ENCODE peak calls at places on chromosomes 11 and 22, in six cellular contexts. One of them, this sample, is unnamed.

GRCh38 chr11:62392944-62393628 is 25.7 kb upstream of the SCGB1A1 start:
- DNase-seq in A549: peak
- DNase-seq in GM23338: no peak
- DNase-seq in ovary: peak
- DNase-seq in AG09309: no peak
- DNase-seq in tibial artery: no peak
- DNase-seq in this sample: no peak

GRCh38 chr22:46027219-46028068 is 50.5 kb upstream of the WNT7B start:
- DNase-seq in AG09309: no peak
- DNase-seq in A549: no peak
- DNase-seq in GM23338: peak
- DNase-seq in tibial artery: peak
- DNase-seq in ovary: peak
- DNase-seq in this sample: no peak

GRCh38 chr11:15911377-15912044 is 444.8 kb downstream of the SOX6 start:
- DNase-seq in GM23338: no peak
- DNase-seq in tibial artery: peak
- DNase-seq in AG09309: no peak
- DNase-seq in ovary: peak
- DNase-seq in A549: no peak
- DNase-seq in this sample: peak

GRCh38 chr11:118224512-118225180 is at the start of gene JAML:
- DNase-seq in AG09309: no peak
- DNase-seq in ovary: no peak
- DNase-seq in tibial artery: no peak
- DNase-seq in A549: no peak
- DNase-seq in GM23338: no peak
- DNase-seq in this sample: no peak

GRCh38 chr11:11657101-11657935 is 35.5 kb upstream of the GALNT18 start:
- DNase-seq in GM23338: no peak
- DNase-seq in ovary: no peak
- DNase-seq in tibial artery: no peak
- DNase-seq in AG09309: no peak
- DNase-seq in A549: no peak
- DNase-seq in this sample: no peak

GRCh38 chr11:125036933-125037332 is 26.2 kb upstream of the SLC37A2 start:
- DNase-seq in tibial artery: no peak
- DNase-seq in A549: no peak
- DNase-seq in ovary: no peak
- DNase-seq in AG09309: peak
- DNase-seq in GM23338: no peak
- DNase-seq in this sample: no peak

GRCh38 chr11:118206612-118207031 is 18.2 kb downstream of the JAML start:
- DNase-seq in A549: no peak
- DNase-seq in AG09309: no peak
- DNase-seq in ovary: no peak
- DNase-seq in GM23338: no peak
- DNase-seq in tibial artery: peak
- DNase-seq in this sample: no peak

GRCh38 chr11:70610561-70610960 is 212.2 kb downstream of the CTTN start:
- DNase-seq in A549: no peak
- DNase-seq in tibial artery: no peak
- DNase-seq in AG09309: no peak
- DNase-seq in ovary: peak
- DNase-seq in GM23338: no peak
- DNase-seq in this sample: no peak

GRCh38 chr22:36371920-36372319 is 15.8 kb downstream of the MYH9 start:
- DNase-seq in tibial artery: no peak
- DNase-seq in AG09309: no peak
- DNase-seq in ovary: no peak
- DNase-seq in GM23338: no peak
- DNase-seq in A549: no peak
- DNase-seq in this sample: no peak

GRCh38 chr11:126384053-126384335 is 28.5 kb downstream of the ST3GAL4 start:
- DNase-seq in AG09309: no peak
- DNase-seq in A549: no peak
- DNase-seq in GM23338: no peak
- DNase-seq in tibial artery: no peak
- DNase-seq in ovary: peak
- DNase-seq in this sample: no peak

GRCh38 chr22:44968736-44969135 is 41.1 kb downstream of the PHF21B start:
- DNase-seq in AG09309: no peak
- DNase-seq in tibial artery: no peak
- DNase-seq in ovary: no peak
- DNase-seq in GM23338: peak
- DNase-seq in A549: no peak
- DNase-seq in this sample: no peak

GRCh38 chr11:10746871-10747270 is 4.2 kb upstream of the CTR9 start:
- DNase-seq in A549: no peak
- DNase-seq in tibial artery: no peak
- DNase-seq in GM23338: no peak
- DNase-seq in AG09309: no peak
- DNase-seq in ovary: no peak
- DNase-seq in this sample: no peak

GRCh38 chr11:130872961-130873360 is 43.3 kb downstream of the SNX19 start:
- DNase-seq in AG09309: peak
- DNase-seq in tibial artery: no peak
- DNase-seq in A549: no peak
- DNase-seq in GM23338: no peak
- DNase-seq in ovary: no peak
- DNase-seq in this sample: no peak

GRCh38 chr11:33617672-33618362 is 82.8 kb downstream of the C11orf91 start:
- DNase-seq in tibial artery: no peak
- DNase-seq in GM23338: no peak
- DNase-seq in A549: no peak
- DNase-seq in ovary: no peak
- DNase-seq in AG09309: no peak
- DNase-seq in this sample: no peak

GRCh38 chr11:1546536-1547466 is 25.3 kb downstream of the DUSP8 start:
- DNase-seq in ovary: no peak
- DNase-seq in GM23338: peak
- DNase-seq in A549: peak
- DNase-seq in AG09309: no peak
- DNase-seq in tibial artery: no peak
- DNase-seq in this sample: no peak
- H3K4me3 ChIP-seq in ovary: peak
- H3K4me3 ChIP-seq in GM23338: peak
- H3K4me3 ChIP-seq in A549: peak
- H3K4me3 ChIP-seq in AG09309: no peak
- H3K4me3 ChIP-seq in tibial artery: peak
- H3K4me3 ChIP-seq in this sample: no peak

GRCh38 chr11:75554258-75555022 is 7.6 kb upstream of the SERPINH1 start:
- DNase-seq in AG09309: peak
- DNase-seq in tibial artery: peak
- DNase-seq in ovary: peak
- DNase-seq in GM23338: peak
- DNase-seq in A549: no peak
- DNase-seq in this sample: peak
- H3K4me3 ChIP-seq in AG09309: peak
- H3K4me3 ChIP-seq in tibial artery: peak
- H3K4me3 ChIP-seq in ovary: peak
- H3K4me3 ChIP-seq in GM23338: no peak
- H3K4me3 ChIP-seq in A549: no peak
- H3K4me3 ChIP-seq in this sample: no peak

GRCh38 chr11:99693941-99694492 is 673.3 kb downstream of the CNTN5 start:
- DNase-seq in tibial artery: no peak
- DNase-seq in A549: peak
- DNase-seq in GM23338: no peak
- DNase-seq in AG09309: no peak
- DNase-seq in ovary: no peak
- DNase-seq in this sample: no peak
- H3K4me3 ChIP-seq in tibial artery: no peak
- H3K4me3 ChIP-seq in A549: peak
- H3K4me3 ChIP-seq in GM23338: no peak
- H3K4me3 ChIP-seq in AG09309: no peak
- H3K4me3 ChIP-seq in ovary: no peak
- H3K4me3 ChIP-seq in this sample: no peak

GRCh38 chr11:47527186-47527585 is 25.7 kb downstream of the CELF1 start:
- DNase-seq in AG09309: no peak
- DNase-seq in ovary: no peak
- DNase-seq in tibial artery: no peak
- DNase-seq in GM23338: no peak
- DNase-seq in A549: no peak
- DNase-seq in this sample: no peak

GRCh38 chr11:47518212-47518959 is 34.5 kb downstream of the CELF1 start:
- DNase-seq in ovary: no peak
- DNase-seq in tibial artery: no peak
- DNase-seq in A549: no peak
- DNase-seq in AG09309: no peak
- DNase-seq in GM23338: no peak
- DNase-seq in this sample: no peak

GRCh38 chr11:47523491-47524199 is 29.3 kb downstream of the CELF1 start:
- DNase-seq in AG09309: peak
- DNase-seq in GM23338: no peak
- DNase-seq in ovary: no peak
- DNase-seq in A549: peak
- DNase-seq in tibial artery: peak
- DNase-seq in this sample: no peak

DNA sequence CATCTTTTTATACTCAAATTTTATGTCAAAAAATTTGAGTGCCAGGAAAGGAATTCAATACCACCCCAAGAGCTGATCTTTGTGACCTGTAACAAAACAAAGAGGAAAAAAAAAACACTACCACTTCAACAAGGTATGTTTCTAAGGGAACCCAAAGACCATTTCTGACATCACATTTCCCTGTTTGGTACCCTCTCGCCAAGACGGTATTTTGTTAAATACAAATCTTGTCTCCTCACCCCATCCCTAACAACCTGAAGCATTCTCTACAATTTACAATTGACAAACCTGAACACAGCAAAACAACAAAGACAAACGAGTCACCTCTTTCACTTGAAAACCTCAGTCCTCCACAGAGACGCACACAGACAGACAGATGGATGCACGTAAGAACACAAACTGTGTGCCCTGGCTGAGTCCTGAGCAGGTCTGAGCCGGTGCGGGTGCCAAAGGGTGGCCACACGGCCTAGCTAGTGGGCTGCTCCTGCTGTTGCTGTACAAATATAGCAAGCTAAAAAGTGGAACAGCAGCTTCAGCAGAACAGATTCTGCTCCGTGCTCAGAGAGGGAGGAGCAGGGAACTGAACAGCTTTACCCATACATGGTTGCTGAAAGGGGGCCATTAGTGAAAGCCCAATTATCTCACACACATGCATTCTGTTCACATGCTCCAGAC is 28.6 kb downstream of the CELF1 start:
- DNase-seq in AG09309: no peak
- DNase-seq in tibial artery: no peak
- DNase-seq in GM23338: no peak
- DNase-seq in A549: no peak
- DNase-seq in ovary: no peak
- DNase-seq in this sample: no peak
- H3K4me3 ChIP-seq in AG09309: no peak
- H3K4me3 ChIP-seq in tibial artery: peak
- H3K4me3 ChIP-seq in GM23338: peak
- H3K4me3 ChIP-seq in A549: no peak
- H3K4me3 ChIP-seq in ovary: no peak
- H3K4me3 ChIP-seq in this sample: no peak

GRCh38 chr22:47484960-47485571 is 722.6 kb downstream of the TBC1D22A start:
- DNase-seq in ovary: no peak
- DNase-seq in A549: no peak
- DNase-seq in GM23338: no peak
- DNase-seq in AG09309: no peak
- DNase-seq in tibial artery: no peak
- DNase-seq in this sample: no peak

GRCh38 chr22:47486569-47487312 is 724.3 kb downstream of the TBC1D22A start:
- DNase-seq in GM23338: peak
- DNase-seq in ovary: no peak
- DNase-seq in tibial artery: no peak
- DNase-seq in A549: no peak
- DNase-seq in AG09309: no peak
- DNase-seq in this sample: no peak
- H3K4me3 ChIP-seq in GM23338: no peak
- H3K4me3 ChIP-seq in ovary: no peak
- H3K4me3 ChIP-seq in tibial artery: no peak
- H3K4me3 ChIP-seq in A549: no peak
- H3K4me3 ChIP-seq in AG09309: no peak
- H3K4me3 ChIP-seq in this sample: no peak

GRCh38 chr11:47257518-47258316 is at the start of gene NR1H3:
- DNase-seq in tibial artery: peak
- DNase-seq in AG09309: no peak
- DNase-seq in GM23338: peak
- DNase-seq in ovary: peak
- DNase-seq in A549: peak
- DNase-seq in this sample: peak
- H3K4me3 ChIP-seq in tibial artery: peak
- H3K4me3 ChIP-seq in AG09309: peak
- H3K4me3 ChIP-seq in GM23338: peak
- H3K4me3 ChIP-seq in ovary: peak
- H3K4me3 ChIP-seq in A549: peak
- H3K4me3 ChIP-seq in this sample: peak

DNA sequence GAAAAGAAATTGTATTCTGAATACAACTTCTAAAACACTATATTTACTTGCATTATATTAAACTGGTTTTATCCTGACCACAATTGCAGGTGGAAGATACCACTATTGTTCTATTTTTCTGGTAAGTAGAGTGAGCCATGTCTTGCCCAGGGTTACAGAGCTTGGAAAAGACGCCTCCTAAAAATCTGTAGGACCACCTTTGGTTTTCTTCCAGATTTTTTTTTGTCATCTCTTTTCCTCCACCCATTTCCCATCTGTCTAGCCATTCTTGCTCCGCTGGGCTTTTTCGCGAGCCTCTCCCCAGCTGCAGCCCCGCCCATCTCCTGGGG is 294 bp upstream of the MTMR3 start:
- DNase-seq in AG09309: no peak
- DNase-seq in ovary: no peak
- DNase-seq in tibial artery: no peak
- DNase-seq in A549: no peak
- DNase-seq in GM23338: no peak
- DNase-seq in this sample: no peak
- H3K4me3 ChIP-seq in AG09309: no peak
- H3K4me3 ChIP-seq in ovary: peak
- H3K4me3 ChIP-seq in tibial artery: peak
- H3K4me3 ChIP-seq in A549: peak
- H3K4me3 ChIP-seq in GM23338: peak
- H3K4me3 ChIP-seq in this sample: no peak

DNA sequence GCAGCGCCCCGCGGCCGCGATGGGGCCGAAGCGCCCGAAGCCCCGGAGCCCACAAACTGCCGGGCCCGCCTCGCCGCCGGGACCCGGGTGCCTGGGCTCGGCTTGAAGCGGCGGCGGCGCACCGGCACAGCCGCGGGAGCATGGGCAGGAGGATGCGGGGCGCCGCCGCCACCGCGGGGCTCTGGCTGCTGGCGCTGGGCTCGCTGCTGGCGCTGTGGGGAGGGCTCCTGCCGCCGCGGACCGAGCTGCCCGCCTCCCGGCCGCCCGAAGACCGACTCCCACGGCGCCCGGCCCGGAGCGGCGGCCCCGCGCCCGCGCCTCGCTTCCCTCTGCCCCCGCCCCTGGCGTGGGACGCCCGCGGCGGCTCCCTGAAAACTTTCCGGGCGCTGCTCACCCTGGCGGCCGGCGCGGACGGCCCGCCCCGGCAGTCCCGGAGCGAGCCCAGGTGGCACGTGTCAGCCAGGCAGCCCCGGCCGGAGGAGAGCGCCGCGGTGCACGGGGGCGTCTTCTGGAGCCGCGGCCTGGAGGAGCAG is 303 bp downstream of the FJX1 start:
- DNase-seq in A549: peak
- DNase-seq in GM23338: peak
- DNase-seq in ovary: no peak
- DNase-seq in AG09309: no peak
- DNase-seq in tibial artery: no peak
- DNase-seq in this sample: peak
- H3K4me3 ChIP-seq in A549: peak
- H3K4me3 ChIP-seq in GM23338: peak
- H3K4me3 ChIP-seq in ovary: peak
- H3K4me3 ChIP-seq in AG09309: peak
- H3K4me3 ChIP-seq in tibial artery: peak
- H3K4me3 ChIP-seq in this sample: peak

This sample was measured in lung.